ENCODE peak calls at places on chromosomes 5 and 9, in five cellular contexts. One of them, this sample, is unnamed.
A peak's percentile ranks its signal among the peaks of the same experiment; 100 is the strongest.

GRCh38 chr9:121862371-121862970 is 211.0 kb downstream of the DAB2IP start:
- DNase-seq in CD4-positive, alpha-beta T cell: no peak
- DNase-seq in fibroblast of the aortic adventitia: no peak
- DNase-seq in GM13977: no peak
- DNase-seq in AG09309: no peak
- DNase-seq in this sample: no peak

GRCh38 chr5:74143724-74144330 is 496.7 kb downstream of the ENC1 start:
- DNase-seq in CD4-positive, alpha-beta T cell: no peak
- DNase-seq in fibroblast of the aortic adventitia: no peak
- DNase-seq in GM13977: no peak
- DNase-seq in AG09309: no peak
- DNase-seq in this sample: no peak

GRCh38 chr5:154196955-154197652 is 6.6 kb downstream of the GALNT10 start:
- DNase-seq in CD4-positive, alpha-beta T cell: no peak
- DNase-seq in fibroblast of the aortic adventitia: peak; percentile 80
- DNase-seq in GM13977: no peak
- DNase-seq in AG09309: no peak
- DNase-seq in this sample: no peak

GRCh38 chr5:96823060-96823459 is 15.3 kb upstream of the ERAP1 start:
- DNase-seq in CD4-positive, alpha-beta T cell: no peak
- DNase-seq in fibroblast of the aortic adventitia: no peak
- DNase-seq in GM13977: no peak
- DNase-seq in AG09309: no peak
- DNase-seq in this sample: no peak

GRCh38 chr9:117290809-117291208 is 124.0 kb downstream of the ASTN2 start:
- DNase-seq in CD4-positive, alpha-beta T cell: no peak
- DNase-seq in fibroblast of the aortic adventitia: no peak
- DNase-seq in GM13977: no peak
- DNase-seq in AG09309: no peak
- DNase-seq in this sample: no peak

GRCh38 chr9:29289365-29289764 is 1716.1 kb upstream of the C9orf72 start:
- DNase-seq in CD4-positive, alpha-beta T cell: no peak
- DNase-seq in fibroblast of the aortic adventitia: no peak
- DNase-seq in GM13977: no peak
- DNase-seq in AG09309: no peak
- DNase-seq in this sample: no peak

GRCh38 chr5:160442824-160443431 is 21.3 kb downstream of the PTTG1 start:
- DNase-seq in CD4-positive, alpha-beta T cell: no peak
- DNase-seq in fibroblast of the aortic adventitia: peak; percentile 73
- DNase-seq in GM13977: no peak
- DNase-seq in AG09309: no peak
- DNase-seq in this sample: no peak

GRCh38 chr9:33818167-33818831 is 1.3 kb downstream of the UBE2R2 start:
- DNase-seq in CD4-positive, alpha-beta T cell: no peak
- DNase-seq in fibroblast of the aortic adventitia: no peak
- DNase-seq in GM13977: peak; percentile 48
- DNase-seq in AG09309: no peak
- DNase-seq in this sample: peak; percentile 68

GRCh38 chr5:113264061-113264460 is 170.7 kb downstream of the TSSK1B start:
- DNase-seq in CD4-positive, alpha-beta T cell: no peak
- DNase-seq in fibroblast of the aortic adventitia: peak; percentile 85
- DNase-seq in GM13977: no peak
- DNase-seq in AG09309: no peak
- DNase-seq in this sample: no peak

GRCh38 chr5:141692919-141693848 is 11.2 kb upstream of the ARAP3 start:
- DNase-seq in CD4-positive, alpha-beta T cell: peak; percentile 54
- DNase-seq in fibroblast of the aortic adventitia: peak; percentile 18
- DNase-seq in GM13977: no peak
- DNase-seq in AG09309: no peak
- DNase-seq in this sample: no peak

GRCh38 chr9:117745598-117745997 is 41.4 kb downstream of the TLR4 start:
- DNase-seq in CD4-positive, alpha-beta T cell: no peak
- DNase-seq in fibroblast of the aortic adventitia: no peak
- DNase-seq in GM13977: peak; percentile 7
- DNase-seq in AG09309: no peak
- DNase-seq in this sample: no peak

GRCh38 chr9:130780865-130781504 is 54.1 kb upstream of the ABL1 start:
- DNase-seq in CD4-positive, alpha-beta T cell: no peak
- DNase-seq in fibroblast of the aortic adventitia: peak; percentile 100
- DNase-seq in GM13977: no peak
- DNase-seq in AG09309: peak; percentile 97
- DNase-seq in this sample: no peak

GRCh38 chr5:14667770-14668169 is 3.3 kb downstream of the OTULIN start:
- DNase-seq in CD4-positive, alpha-beta T cell: no peak
- DNase-seq in fibroblast of the aortic adventitia: no peak
- DNase-seq in GM13977: no peak
- DNase-seq in AG09309: no peak
- DNase-seq in this sample: no peak

GRCh38 chr9:14778565-14778964 is 56.0 kb upstream of the CER1 start:
- DNase-seq in CD4-positive, alpha-beta T cell: no peak
- DNase-seq in fibroblast of the aortic adventitia: no peak
- DNase-seq in GM13977: no peak
- DNase-seq in AG09309: no peak
- DNase-seq in this sample: no peak

GRCh38 chr5:130954336-130954735 is 210.7 kb downstream of the HINT1 start:
- DNase-seq in CD4-positive, alpha-beta T cell: no peak
- DNase-seq in fibroblast of the aortic adventitia: no peak
- DNase-seq in GM13977: no peak
- DNase-seq in AG09309: no peak
- DNase-seq in this sample: no peak

GRCh38 chr9:22452415-22453010 is 5.9 kb downstream of the DMRTA1 start:
- DNase-seq in CD4-positive, alpha-beta T cell: peak; percentile 20
- DNase-seq in fibroblast of the aortic adventitia: peak; percentile 60
- DNase-seq in GM13977: no peak
- DNase-seq in AG09309: no peak
- DNase-seq in this sample: no peak

GRCh38 chr5:131630208-131630962 is 4.6 kb downstream of the RAPGEF6 start:
- DNase-seq in CD4-positive, alpha-beta T cell: no peak
- DNase-seq in fibroblast of the aortic adventitia: no peak
- DNase-seq in GM13977: no peak
- DNase-seq in AG09309: no peak
- DNase-seq in this sample: no peak

GRCh38 chr9:122580360-122580759 is 2.8 kb downstream of the OR1L8 start:
- DNase-seq in CD4-positive, alpha-beta T cell: no peak
- DNase-seq in fibroblast of the aortic adventitia: peak; percentile 71
- DNase-seq in GM13977: no peak
- DNase-seq in AG09309: peak; percentile 24
- DNase-seq in this sample: no peak

GRCh38 chr9:75482566-75482965 is 394.3 kb downstream of the OSTF1 start:
- DNase-seq in CD4-positive, alpha-beta T cell: no peak
- DNase-seq in fibroblast of the aortic adventitia: no peak
- DNase-seq in GM13977: no peak
- DNase-seq in AG09309: no peak
- DNase-seq in this sample: no peak

GRCh38 chr5:139862313-139862712 is 66.7 kb downstream of the PSD2 start:
- DNase-seq in CD4-positive, alpha-beta T cell: no peak
- DNase-seq in fibroblast of the aortic adventitia: peak; percentile 20
- DNase-seq in GM13977: no peak
- DNase-seq in AG09309: peak; percentile 11
- DNase-seq in this sample: no peak

GRCh38 chr5:8013951-8014844 is 145.2 kb downstream of the MTRR start:
- DNase-seq in CD4-positive, alpha-beta T cell: no peak
- DNase-seq in fibroblast of the aortic adventitia: no peak
- DNase-seq in GM13977: no peak
- DNase-seq in AG09309: no peak
- DNase-seq in this sample: no peak

GRCh38 chr9:5435912-5436311 is 1.8 kb downstream of the PLGRKT start:
- DNase-seq in CD4-positive, alpha-beta T cell: no peak
- DNase-seq in fibroblast of the aortic adventitia: no peak
- DNase-seq in GM13977: no peak
- DNase-seq in AG09309: no peak
- DNase-seq in this sample: no peak

GRCh38 chr5:38847549-38848341 is 1.9 kb downstream of the OSMR start:
- DNase-seq in CD4-positive, alpha-beta T cell: no peak
- DNase-seq in fibroblast of the aortic adventitia: peak; percentile 58
- DNase-seq in GM13977: no peak
- DNase-seq in AG09309: no peak
- DNase-seq in this sample: no peak

GRCh38 chr5:11452854-11453253 is 451.4 kb downstream of the CTNND2 start:
- DNase-seq in CD4-positive, alpha-beta T cell: no peak
- DNase-seq in fibroblast of the aortic adventitia: no peak
- DNase-seq in GM13977: no peak
- DNase-seq in AG09309: no peak
- DNase-seq in this sample: no peak

GRCh38 chr9:6782981-6783380 is 25.2 kb downstream of the KDM4C start:
- DNase-seq in CD4-positive, alpha-beta T cell: no peak
- DNase-seq in fibroblast of the aortic adventitia: no peak
- DNase-seq in GM13977: no peak
- DNase-seq in AG09309: no peak
- DNase-seq in this sample: no peak

GRCh38 chr5:31664566-31664965 is 25.6 kb downstream of the PDZD2 start:
- DNase-seq in CD4-positive, alpha-beta T cell: no peak
- DNase-seq in fibroblast of the aortic adventitia: no peak
- DNase-seq in GM13977: peak; percentile 35
- DNase-seq in AG09309: no peak
- DNase-seq in this sample: no peak

GRCh38 chr9:122379340-122379739 is 8.5 kb downstream of the PTGS1 start:
- DNase-seq in CD4-positive, alpha-beta T cell: no peak
- DNase-seq in fibroblast of the aortic adventitia: no peak
- DNase-seq in GM13977: no peak
- DNase-seq in AG09309: no peak
- DNase-seq in this sample: no peak

GRCh38 chr5:136642976-136643375 is 277.6 kb upstream of the TRPC7 start:
- DNase-seq in CD4-positive, alpha-beta T cell: no peak
- DNase-seq in fibroblast of the aortic adventitia: no peak
- DNase-seq in GM13977: no peak
- DNase-seq in AG09309: no peak
- DNase-seq in this sample: no peak

GRCh38 chr5:37198842-37199241 is 50.3 kb downstream of the CPLANE1 start:
- DNase-seq in CD4-positive, alpha-beta T cell: no peak
- DNase-seq in fibroblast of the aortic adventitia: peak; percentile 46
- DNase-seq in GM13977: no peak
- DNase-seq in AG09309: no peak
- DNase-seq in this sample: no peak

GRCh38 chr5:170892201-170892600 is 30.4 kb downstream of the RANBP17 start:
- DNase-seq in CD4-positive, alpha-beta T cell: no peak
- DNase-seq in fibroblast of the aortic adventitia: peak; percentile 14
- DNase-seq in GM13977: no peak
- DNase-seq in AG09309: no peak
- DNase-seq in this sample: no peak

GRCh38 chr5:131366428-131366827 is 102.6 kb downstream of the CDC42SE2 start:
- DNase-seq in CD4-positive, alpha-beta T cell: no peak
- DNase-seq in fibroblast of the aortic adventitia: no peak
- DNase-seq in GM13977: no peak
- DNase-seq in AG09309: no peak
- DNase-seq in this sample: no peak

GRCh38 chr5:139688088-139688702 is 40.0 kb downstream of the CXXC5 start:
- DNase-seq in CD4-positive, alpha-beta T cell: no peak
- DNase-seq in fibroblast of the aortic adventitia: no peak
- DNase-seq in GM13977: no peak
- DNase-seq in AG09309: no peak
- DNase-seq in this sample: no peak

GRCh38 chr5:41793156-41793770 is 77.0 kb downstream of the OXCT1 start:
- DNase-seq in CD4-positive, alpha-beta T cell: no peak
- DNase-seq in fibroblast of the aortic adventitia: peak; percentile 81
- DNase-seq in GM13977: no peak
- DNase-seq in AG09309: no peak
- DNase-seq in this sample: no peak

GRCh38 chr5:115415143-115415491 is 118.7 kb upstream of the CCDC112 start:
- DNase-seq in CD4-positive, alpha-beta T cell: no peak
- DNase-seq in fibroblast of the aortic adventitia: peak; percentile 81
- DNase-seq in GM13977: no peak
- DNase-seq in AG09309: no peak
- DNase-seq in this sample: no peak

GRCh38 chr5:83430130-83431010 is 41.2 kb upstream of the VCAN start:
- DNase-seq in CD4-positive, alpha-beta T cell: peak; percentile 7
- DNase-seq in fibroblast of the aortic adventitia: peak; percentile 75
- DNase-seq in GM13977: peak; percentile 44
- DNase-seq in AG09309: peak; percentile 16
- DNase-seq in this sample: no peak
- TF ChIP-seq CTCF in CD4-positive, alpha-beta T cell: peak; percentile 72
- TF ChIP-seq CTCF in fibroblast of the aortic adventitia: peak; percentile 93
- TF ChIP-seq CTCF in GM13977: peak; percentile 83
- TF ChIP-seq CTCF in AG09309: peak; percentile 92
- TF ChIP-seq CTCF in this sample: peak; percentile 85

GRCh38 chr5:176594554-176594953 is 15.4 kb downstream of the GPRIN1 start:
- DNase-seq in CD4-positive, alpha-beta T cell: no peak
- DNase-seq in fibroblast of the aortic adventitia: no peak
- DNase-seq in GM13977: no peak
- DNase-seq in AG09309: no peak
- DNase-seq in this sample: no peak

GRCh38 chr5:176595386-176595943 is 14.5 kb downstream of the GPRIN1 start:
- DNase-seq in CD4-positive, alpha-beta T cell: no peak
- DNase-seq in fibroblast of the aortic adventitia: no peak
- DNase-seq in GM13977: no peak
- DNase-seq in AG09309: no peak
- DNase-seq in this sample: no peak

GRCh38 chr5:176597417-176598389 is 12.3 kb downstream of the GPRIN1 start:
- DNase-seq in CD4-positive, alpha-beta T cell: no peak
- DNase-seq in fibroblast of the aortic adventitia: no peak
- DNase-seq in GM13977: no peak
- DNase-seq in AG09309: no peak
- DNase-seq in this sample: no peak

GRCh38 chr5:176596069-176596656 is 13.8 kb downstream of the GPRIN1 start:
- DNase-seq in CD4-positive, alpha-beta T cell: no peak
- DNase-seq in fibroblast of the aortic adventitia: no peak
- DNase-seq in GM13977: no peak
- DNase-seq in AG09309: no peak
- DNase-seq in this sample: no peak

GRCh38 chr5:176596689-176597416 is 13.1 kb downstream of the GPRIN1 start:
- DNase-seq in CD4-positive, alpha-beta T cell: peak; percentile 52
- DNase-seq in fibroblast of the aortic adventitia: no peak
- DNase-seq in GM13977: peak; percentile 86
- DNase-seq in AG09309: no peak
- DNase-seq in this sample: no peak
- TF ChIP-seq CTCF in CD4-positive, alpha-beta T cell: peak; percentile 11
- TF ChIP-seq CTCF in fibroblast of the aortic adventitia: no peak
- TF ChIP-seq CTCF in GM13977: peak; percentile 63
- TF ChIP-seq CTCF in AG09309: no peak
- TF ChIP-seq CTCF in this sample: peak; percentile 34

GRCh38 chr9:71975833-71976232 is 64.4 kb downstream of the C9orf85 start:
- DNase-seq in CD4-positive, alpha-beta T cell: no peak
- DNase-seq in fibroblast of the aortic adventitia: peak; percentile 14
- DNase-seq in GM13977: no peak
- DNase-seq in AG09309: peak; percentile 8
- DNase-seq in this sample: no peak
- TF ChIP-seq CTCF in CD4-positive, alpha-beta T cell: peak; percentile 24
- TF ChIP-seq CTCF in fibroblast of the aortic adventitia: no peak
- TF ChIP-seq CTCF in GM13977: peak; percentile 25
- TF ChIP-seq CTCF in AG09309: peak; percentile 34
- TF ChIP-seq CTCF in this sample: no peak

GRCh38 chr5:9851458-9851857 is 221.3 kb upstream of the TAS2R1 start:
- DNase-seq in CD4-positive, alpha-beta T cell: no peak
- DNase-seq in fibroblast of the aortic adventitia: peak; percentile 86
- DNase-seq in GM13977: no peak
- DNase-seq in AG09309: peak; percentile 91
- DNase-seq in this sample: no peak
- TF ChIP-seq CTCF in CD4-positive, alpha-beta T cell: no peak
- TF ChIP-seq CTCF in fibroblast of the aortic adventitia: peak; percentile 49
- TF ChIP-seq CTCF in GM13977: no peak
- TF ChIP-seq CTCF in AG09309: peak; percentile 64
- TF ChIP-seq CTCF in this sample: no peak

GRCh38 chr5:157528036-157528632 is 47.4 kb downstream of the ADAM19 start:
- DNase-seq in CD4-positive, alpha-beta T cell: no peak
- DNase-seq in fibroblast of the aortic adventitia: no peak
- DNase-seq in GM13977: no peak
- DNase-seq in AG09309: no peak
- DNase-seq in this sample: no peak
- TF ChIP-seq CTCF in CD4-positive, alpha-beta T cell: no peak
- TF ChIP-seq CTCF in fibroblast of the aortic adventitia: no peak
- TF ChIP-seq CTCF in GM13977: no peak
- TF ChIP-seq CTCF in AG09309: no peak
- TF ChIP-seq CTCF in this sample: no peak

GRCh38 chr5:95009812-95010211 is 275.1 kb downstream of the MCTP1 start:
- DNase-seq in CD4-positive, alpha-beta T cell: no peak
- DNase-seq in fibroblast of the aortic adventitia: no peak
- DNase-seq in GM13977: no peak
- DNase-seq in AG09309: no peak
- DNase-seq in this sample: no peak
- TF ChIP-seq CTCF in CD4-positive, alpha-beta T cell: no peak
- TF ChIP-seq CTCF in fibroblast of the aortic adventitia: no peak
- TF ChIP-seq CTCF in GM13977: no peak
- TF ChIP-seq CTCF in AG09309: no peak
- TF ChIP-seq CTCF in this sample: no peak